ENCODE peak calls at places on chromosomes 11 and 22, in five cellular contexts. One of them, this sample, is unnamed.

GRCh38 chr11:60951909-60952741 is at the start of gene SLC15A3:
- DNase-seq in HCT116: no peak
- DNase-seq in sciatic nerve: peak
- DNase-seq in Right ventricle myocardium superior: peak
- DNase-seq in left cardiac atrium: peak
- DNase-seq in this sample: peak

GRCh38 chr11:64616817-64617216 is 25.8 kb downstream of the SLC22A12 start:
- DNase-seq in HCT116: no peak
- DNase-seq in sciatic nerve: no peak
- DNase-seq in Right ventricle myocardium superior: no peak
- DNase-seq in left cardiac atrium: no peak
- DNase-seq in this sample: no peak

GRCh38 chr11:102114032-102114431 is 3.8 kb downstream of the YAP1 start:
- DNase-seq in HCT116: no peak
- DNase-seq in sciatic nerve: no peak
- DNase-seq in Right ventricle myocardium superior: no peak
- DNase-seq in left cardiac atrium: no peak
- DNase-seq in this sample: no peak

GRCh38 chr11:132785878-132786277 is 746.4 kb downstream of the OPCML start:
- DNase-seq in HCT116: no peak
- DNase-seq in sciatic nerve: no peak
- DNase-seq in Right ventricle myocardium superior: no peak
- DNase-seq in left cardiac atrium: no peak
- DNase-seq in this sample: peak

GRCh38 chr11:124669193-124669592 is 4.3 kb downstream of the SIAE start:
- DNase-seq in HCT116: peak
- DNase-seq in sciatic nerve: no peak
- DNase-seq in Right ventricle myocardium superior: no peak
- DNase-seq in left cardiac atrium: peak
- DNase-seq in this sample: peak

GRCh38 chr11:118921929-118922744 is 3.6 kb downstream of the BCL9L start:
- DNase-seq in HCT116: no peak
- DNase-seq in sciatic nerve: peak
- DNase-seq in Right ventricle myocardium superior: peak
- DNase-seq in left cardiac atrium: peak
- DNase-seq in this sample: peak

GRCh38 chr11:70073188-70073817 is 4.8 kb upstream of the ANO1 start:
- DNase-seq in HCT116: no peak
- DNase-seq in sciatic nerve: no peak
- DNase-seq in Right ventricle myocardium superior: no peak
- DNase-seq in left cardiac atrium: no peak
- DNase-seq in this sample: no peak

GRCh38 chr11:36577859-36578258 is 10.1 kb downstream of the RAG1 start:
- DNase-seq in HCT116: no peak
- DNase-seq in sciatic nerve: no peak
- DNase-seq in Right ventricle myocardium superior: no peak
- DNase-seq in left cardiac atrium: no peak
- DNase-seq in this sample: no peak

GRCh38 chr11:110200241-110200640 is 96.2 kb downstream of the RDX start:
- DNase-seq in HCT116: no peak
- DNase-seq in sciatic nerve: no peak
- DNase-seq in Right ventricle myocardium superior: no peak
- DNase-seq in left cardiac atrium: no peak
- DNase-seq in this sample: no peak

GRCh38 chr11:1238767-1239595 is 16.1 kb downstream of the MUC5B start:
- DNase-seq in HCT116: no peak
- DNase-seq in sciatic nerve: no peak
- DNase-seq in Right ventricle myocardium superior: no peak
- DNase-seq in left cardiac atrium: no peak
- DNase-seq in this sample: peak

GRCh38 chr11:65502274-65502851 is 3.5 kb downstream of the MALAT1 start:
- DNase-seq in HCT116: no peak
- DNase-seq in sciatic nerve: no peak
- DNase-seq in Right ventricle myocardium superior: no peak
- DNase-seq in left cardiac atrium: no peak
- DNase-seq in this sample: no peak

GRCh38 chr11:73399159-73400090 is 23.2 kb downstream of the RELT start:
- DNase-seq in HCT116: no peak
- DNase-seq in sciatic nerve: no peak
- DNase-seq in Right ventricle myocardium superior: no peak
- DNase-seq in left cardiac atrium: no peak
- DNase-seq in this sample: no peak

GRCh38 chr11:27722117-27722844 is 22.0 kb upstream of the BDNF start:
- DNase-seq in HCT116: no peak
- DNase-seq in sciatic nerve: no peak
- DNase-seq in Right ventricle myocardium superior: no peak
- DNase-seq in left cardiac atrium: no peak
- DNase-seq in this sample: peak

GRCh38 chr22:46752286-46752685 is 10.2 kb upstream of the TBC1D22A start:
- DNase-seq in HCT116: no peak
- DNase-seq in sciatic nerve: no peak
- DNase-seq in Right ventricle myocardium superior: peak
- DNase-seq in left cardiac atrium: no peak
- DNase-seq in this sample: no peak

GRCh38 chr11:86161373-86162255 is 82.9 kb upstream of the EED start:
- DNase-seq in HCT116: no peak
- DNase-seq in sciatic nerve: no peak
- DNase-seq in Right ventricle myocardium superior: no peak
- DNase-seq in left cardiac atrium: no peak
- DNase-seq in this sample: no peak

GRCh38 chr11:2697871-2698270 is 1.9 kb downstream of the KCNQ1OT1 start:
- DNase-seq in HCT116: no peak
- DNase-seq in sciatic nerve: no peak
- DNase-seq in Right ventricle myocardium superior: no peak
- DNase-seq in left cardiac atrium: peak
- DNase-seq in this sample: no peak

GRCh38 chr11:134581966-134582787 is 170.1 kb upstream of the B3GAT1 start:
- DNase-seq in HCT116: no peak
- DNase-seq in sciatic nerve: no peak
- DNase-seq in Right ventricle myocardium superior: no peak
- DNase-seq in left cardiac atrium: no peak
- DNase-seq in this sample: no peak

GRCh38 chr11:34176980-34177319 is 71.5 kb downstream of the NAT10 start:
- DNase-seq in HCT116: no peak
- DNase-seq in sciatic nerve: no peak
- DNase-seq in Right ventricle myocardium superior: no peak
- DNase-seq in left cardiac atrium: no peak
- DNase-seq in this sample: no peak

GRCh38 chr11:67027943-67028542 is 5.1 kb downstream of the SYT12 start:
- DNase-seq in HCT116: no peak
- DNase-seq in sciatic nerve: no peak
- DNase-seq in Right ventricle myocardium superior: no peak
- DNase-seq in left cardiac atrium: no peak
- DNase-seq in this sample: no peak

GRCh38 chr11:37370817-37371216 is 772.8 kb upstream of the RAG2 start:
- DNase-seq in HCT116: no peak
- DNase-seq in sciatic nerve: no peak
- DNase-seq in Right ventricle myocardium superior: no peak
- DNase-seq in left cardiac atrium: no peak
- DNase-seq in this sample: no peak

GRCh38 chr11:44011797-44012196 is 36.0 kb upstream of the ACCSL start:
- DNase-seq in HCT116: no peak
- DNase-seq in sciatic nerve: no peak
- DNase-seq in Right ventricle myocardium superior: no peak
- DNase-seq in left cardiac atrium: no peak
- DNase-seq in this sample: no peak

GRCh38 chr11:94175545-94175944 is 46.9 kb downstream of the PANX1 start:
- DNase-seq in HCT116: no peak
- DNase-seq in sciatic nerve: no peak
- DNase-seq in Right ventricle myocardium superior: no peak
- DNase-seq in left cardiac atrium: no peak
- DNase-seq in this sample: no peak

GRCh38 chr22:32204856-32205722 is at the start of gene RFPL2:
- DNase-seq in HCT116: peak
- DNase-seq in sciatic nerve: no peak
- DNase-seq in Right ventricle myocardium superior: no peak
- DNase-seq in left cardiac atrium: peak
- DNase-seq in this sample: peak

GRCh38 chr11:64629796-64630562 is 39.0 kb downstream of the SLC22A12 start:
- DNase-seq in HCT116: peak
- DNase-seq in sciatic nerve: no peak
- DNase-seq in Right ventricle myocardium superior: no peak
- DNase-seq in left cardiac atrium: no peak
- DNase-seq in this sample: peak

GRCh38 chr11:61776561-61777075 is 15.8 kb downstream of the TMEM258 start:
- DNase-seq in HCT116: peak
- DNase-seq in sciatic nerve: peak
- DNase-seq in Right ventricle myocardium superior: no peak
- DNase-seq in left cardiac atrium: peak
- DNase-seq in this sample: peak

GRCh38 chr11:10050561-10050960 is 243.5 kb downstream of the SBF2 start:
- DNase-seq in HCT116: no peak
- DNase-seq in sciatic nerve: no peak
- DNase-seq in Right ventricle myocardium superior: no peak
- DNase-seq in left cardiac atrium: no peak
- DNase-seq in this sample: no peak

GRCh38 chr22:44567846-44568493 is 69.9 kb upstream of the RTL6 start:
- DNase-seq in HCT116: peak
- DNase-seq in sciatic nerve: no peak
- DNase-seq in Right ventricle myocardium superior: no peak
- DNase-seq in left cardiac atrium: peak
- DNase-seq in this sample: no peak

GRCh38 chr11:67628710-67629385 is 889 bp downstream of the NUDT8 start:
- DNase-seq in HCT116: no peak
- DNase-seq in sciatic nerve: peak
- DNase-seq in Right ventricle myocardium superior: peak
- DNase-seq in left cardiac atrium: peak
- DNase-seq in this sample: no peak

GRCh38 chr11:43789700-43790443 is 90.8 kb upstream of the ALKBH3 start:
- DNase-seq in HCT116: peak
- DNase-seq in sciatic nerve: no peak
- DNase-seq in Right ventricle myocardium superior: no peak
- DNase-seq in left cardiac atrium: no peak
- DNase-seq in this sample: no peak

This sample was measured in iPS-NIHi11.